ENCODE peak calls at places on chromosome 17, in nine cellular contexts. One of them, this sample, is unnamed.

GRCh38 chr17:48907713-48908046 is 527 bp upstream of the UBE2Z start:
- DNase-seq in stomach: no peak
- DNase-seq in transverse colon: no peak
- DNase-seq in GM12878: no peak
- DNase-seq in SK-N-MC: no peak
- DNase-seq in Panc1: no peak
- DNase-seq in K562: no peak
- DNase-seq in GM23338: peak; percentile 68
- DNase-seq in esophagus muscularis mucosa: no peak
- DNase-seq in this sample: no peak

GRCh38 chr17:17028878-17029535 is 13.2 kb upstream of the MPRIP start:
- DNase-seq in stomach: no peak
- DNase-seq in transverse colon: no peak
- DNase-seq in GM12878: no peak
- DNase-seq in SK-N-MC: no peak
- DNase-seq in Panc1: no peak
- DNase-seq in K562: no peak
- DNase-seq in GM23338: peak; percentile 69
- DNase-seq in esophagus muscularis mucosa: no peak
- DNase-seq in this sample: no peak

GRCh38 chr17:57957886-57958285 is 2.7 kb upstream of the CUEDC1 start:
- DNase-seq in stomach: no peak
- DNase-seq in transverse colon: no peak
- DNase-seq in GM12878: no peak
- DNase-seq in SK-N-MC: no peak
- DNase-seq in Panc1: no peak
- DNase-seq in K562: no peak
- DNase-seq in GM23338: no peak
- DNase-seq in esophagus muscularis mucosa: peak; percentile 60
- DNase-seq in this sample: no peak

GRCh38 chr17:13597723-13598347 is 3.9 kb downstream of the HS3ST3A1 start:
- DNase-seq in stomach: no peak
- DNase-seq in transverse colon: peak; percentile 14
- DNase-seq in GM12878: no peak
- DNase-seq in SK-N-MC: no peak
- DNase-seq in Panc1: peak; percentile 28
- DNase-seq in K562: peak; percentile 25
- DNase-seq in GM23338: peak; percentile 46
- DNase-seq in esophagus muscularis mucosa: no peak
- DNase-seq in this sample: peak; percentile 27

GRCh38 chr17:17156511-17156910 is 49.6 kb downstream of the PLD6 start:
- DNase-seq in stomach: no peak
- DNase-seq in transverse colon: no peak
- DNase-seq in GM12878: no peak
- DNase-seq in SK-N-MC: no peak
- DNase-seq in Panc1: no peak
- DNase-seq in K562: no peak
- DNase-seq in GM23338: no peak
- DNase-seq in esophagus muscularis mucosa: no peak
- DNase-seq in this sample: no peak

GRCh38 chr17:29016635-29017034 is 10.8 kb upstream of the SEZ6 start:
- DNase-seq in stomach: no peak
- DNase-seq in transverse colon: no peak
- DNase-seq in GM12878: no peak
- DNase-seq in SK-N-MC: no peak
- DNase-seq in Panc1: no peak
- DNase-seq in K562: no peak
- DNase-seq in GM23338: no peak
- DNase-seq in esophagus muscularis mucosa: no peak
- DNase-seq in this sample: no peak

GRCh38 chr17:72205357-72205756 is 84.5 kb downstream of the SOX9 start:
- DNase-seq in stomach: no peak
- DNase-seq in transverse colon: no peak
- DNase-seq in GM12878: no peak
- DNase-seq in SK-N-MC: no peak
- DNase-seq in Panc1: no peak
- DNase-seq in K562: no peak
- DNase-seq in GM23338: no peak
- DNase-seq in esophagus muscularis mucosa: no peak
- DNase-seq in this sample: no peak

GRCh38 chr17:74217036-74217725 is 3.8 kb downstream of the TTYH2 start:
- DNase-seq in stomach: no peak
- DNase-seq in transverse colon: no peak
- DNase-seq in GM12878: no peak
- DNase-seq in SK-N-MC: no peak
- DNase-seq in Panc1: no peak
- DNase-seq in K562: no peak
- DNase-seq in GM23338: no peak
- DNase-seq in esophagus muscularis mucosa: no peak
- DNase-seq in this sample: no peak

GRCh38 chr17:44968225-44969143 is at the start of gene C1QL1:
- DNase-seq in stomach: peak; percentile 92
- DNase-seq in transverse colon: peak; percentile 92
- DNase-seq in GM12878: no peak
- DNase-seq in SK-N-MC: no peak
- DNase-seq in Panc1: no peak
- DNase-seq in K562: peak; percentile 99
- DNase-seq in GM23338: peak; percentile 96
- DNase-seq in esophagus muscularis mucosa: peak; percentile 94
- DNase-seq in this sample: peak; percentile 89

GRCh38 chr17:50274142-50274944 is at the start of gene TMEM92:
- DNase-seq in stomach: peak; percentile 89
- DNase-seq in transverse colon: peak; percentile 81
- DNase-seq in GM12878: no peak
- DNase-seq in SK-N-MC: no peak
- DNase-seq in Panc1: no peak
- DNase-seq in K562: peak; percentile 77
- DNase-seq in GM23338: peak; percentile 96
- DNase-seq in esophagus muscularis mucosa: no peak
- DNase-seq in this sample: no peak

GRCh38 chr17:1787301-1787902 is 25.5 kb downstream of the SERPINF1 start:
- DNase-seq in stomach: peak; percentile 43
- DNase-seq in transverse colon: peak; percentile 78
- DNase-seq in GM12878: no peak
- DNase-seq in SK-N-MC: no peak
- DNase-seq in Panc1: peak; percentile 77
- DNase-seq in K562: no peak
- DNase-seq in GM23338: no peak
- DNase-seq in esophagus muscularis mucosa: no peak
- DNase-seq in this sample: peak; percentile 88

GRCh38 chr17:35645923-35646322 is 58.8 kb downstream of the AP2B1 start:
- DNase-seq in stomach: no peak
- DNase-seq in transverse colon: no peak
- DNase-seq in GM12878: no peak
- DNase-seq in SK-N-MC: no peak
- DNase-seq in Panc1: no peak
- DNase-seq in K562: no peak
- DNase-seq in GM23338: no peak
- DNase-seq in esophagus muscularis mucosa: no peak
- DNase-seq in this sample: no peak

GRCh38 chr17:36089888-36090836 is at the start of gene CCL3:
- DNase-seq in stomach: no peak
- DNase-seq in transverse colon: peak; percentile 26
- DNase-seq in GM12878: peak; percentile 99
- DNase-seq in SK-N-MC: no peak
- DNase-seq in Panc1: no peak
- DNase-seq in K562: no peak
- DNase-seq in GM23338: no peak
- DNase-seq in esophagus muscularis mucosa: no peak
- DNase-seq in this sample: no peak

GRCh38 chr17:6303664-6304063 is 131.3 kb downstream of the AIPL1 start:
- DNase-seq in stomach: no peak
- DNase-seq in transverse colon: no peak
- DNase-seq in GM12878: no peak
- DNase-seq in SK-N-MC: no peak
- DNase-seq in Panc1: no peak
- DNase-seq in K562: peak; percentile 17
- DNase-seq in GM23338: peak; percentile 77
- DNase-seq in esophagus muscularis mucosa: no peak
- DNase-seq in this sample: peak; percentile 53

GRCh38 chr17:2084129-2084765 is 29.3 kb downstream of the HIC1 start:
- DNase-seq in stomach: no peak
- DNase-seq in transverse colon: peak; percentile 77
- DNase-seq in GM12878: no peak
- DNase-seq in SK-N-MC: no peak
- DNase-seq in Panc1: no peak
- DNase-seq in K562: peak; percentile 44
- DNase-seq in GM23338: no peak
- DNase-seq in esophagus muscularis mucosa: no peak
- DNase-seq in this sample: peak; percentile 60

GRCh38 chr17:35981246-35981645 is at the start of gene CCL16:
- DNase-seq in stomach: no peak
- DNase-seq in transverse colon: no peak
- DNase-seq in GM12878: no peak
- DNase-seq in SK-N-MC: no peak
- DNase-seq in Panc1: no peak
- DNase-seq in K562: no peak
- DNase-seq in GM23338: no peak
- DNase-seq in esophagus muscularis mucosa: no peak
- DNase-seq in this sample: no peak

GRCh38 chr17:77489239-77489897 is 348.6 kb downstream of the SEC14L1 start:
- DNase-seq in stomach: no peak
- DNase-seq in transverse colon: no peak
- DNase-seq in GM12878: no peak
- DNase-seq in SK-N-MC: no peak
- DNase-seq in Panc1: no peak
- DNase-seq in K562: no peak
- DNase-seq in GM23338: no peak
- DNase-seq in esophagus muscularis mucosa: no peak
- DNase-seq in this sample: no peak

DNA sequence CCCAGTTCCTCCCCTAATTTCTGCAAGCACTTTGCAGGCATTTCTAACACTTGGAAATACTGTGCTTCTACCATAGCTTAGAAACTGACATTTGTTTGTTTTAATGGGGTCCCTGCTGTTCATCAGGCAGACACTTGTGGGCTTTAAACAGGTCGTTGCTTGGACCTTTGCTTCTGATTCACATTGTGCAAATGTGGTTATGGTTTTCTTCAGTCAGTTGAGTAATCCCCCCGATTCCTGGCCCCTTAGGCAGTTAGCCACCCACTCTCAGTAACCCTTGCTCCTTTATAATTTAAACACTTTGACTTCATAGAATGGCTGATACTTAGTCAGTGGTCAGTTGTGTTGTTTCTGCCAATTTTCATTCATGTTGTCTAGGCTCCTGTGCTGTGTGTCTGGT is 39.4 kb downstream of the SLC47A1 start:
- DNase-seq in stomach: no peak
- DNase-seq in transverse colon: no peak
- DNase-seq in GM12878: no peak
- DNase-seq in SK-N-MC: no peak
- DNase-seq in Panc1: no peak
- DNase-seq in K562: no peak
- DNase-seq in GM23338: no peak
- DNase-seq in esophagus muscularis mucosa: no peak
- DNase-seq in this sample: no peak
- TF ChIP-seq POLR2AphosphoS5 in stomach: no peak
- TF ChIP-seq POLR2AphosphoS5 in transverse colon: no peak
- TF ChIP-seq POLR2AphosphoS5 in GM12878: no peak
- TF ChIP-seq POLR2AphosphoS5 in SK-N-MC: no peak
- TF ChIP-seq POLR2AphosphoS5 in Panc1: no peak
- TF ChIP-seq POLR2AphosphoS5 in K562: no peak
- TF ChIP-seq POLR2AphosphoS5 in GM23338: no peak
- TF ChIP-seq POLR2AphosphoS5 in esophagus muscularis mucosa: no peak
- TF ChIP-seq POLR2AphosphoS5 in this sample: no peak

DNA sequence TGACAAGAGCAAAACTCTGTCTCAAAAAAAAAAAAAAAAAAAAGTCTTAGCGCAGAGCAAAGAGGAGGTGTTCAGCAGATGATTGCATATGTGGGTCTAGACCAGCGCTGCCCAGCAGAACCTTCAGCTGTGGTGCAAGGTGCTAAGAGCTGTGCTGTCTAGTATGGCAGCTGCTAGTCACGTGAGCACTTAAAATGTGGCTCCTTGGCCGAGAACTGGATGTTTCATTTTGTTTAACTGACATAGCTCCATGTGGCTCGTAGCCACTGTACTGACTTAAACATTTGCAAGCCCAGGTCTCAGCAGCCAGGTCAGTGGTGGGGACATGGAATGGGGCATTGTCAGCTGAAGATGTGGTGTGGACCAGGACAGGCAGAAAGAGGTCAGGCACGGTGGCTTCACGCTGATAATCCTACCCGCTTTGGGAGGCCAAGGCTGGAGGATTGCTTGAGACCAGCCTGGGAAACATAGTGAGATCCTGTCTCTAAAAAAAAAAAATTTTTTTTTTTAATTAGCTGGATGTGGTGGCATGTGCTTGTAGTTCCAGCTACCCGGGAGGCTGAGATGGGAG is 9.2 kb downstream of the C1QTNF1 start:
- DNase-seq in stomach: no peak
- DNase-seq in transverse colon: no peak
- DNase-seq in GM12878: no peak
- DNase-seq in SK-N-MC: no peak
- DNase-seq in Panc1: no peak
- DNase-seq in K562: no peak
- DNase-seq in GM23338: no peak
- DNase-seq in esophagus muscularis mucosa: no peak
- DNase-seq in this sample: no peak
- TF ChIP-seq POLR2AphosphoS5 in stomach: no peak
- TF ChIP-seq POLR2AphosphoS5 in transverse colon: no peak
- TF ChIP-seq POLR2AphosphoS5 in GM12878: no peak
- TF ChIP-seq POLR2AphosphoS5 in SK-N-MC: no peak
- TF ChIP-seq POLR2AphosphoS5 in Panc1: no peak
- TF ChIP-seq POLR2AphosphoS5 in K562: no peak
- TF ChIP-seq POLR2AphosphoS5 in GM23338: no peak
- TF ChIP-seq POLR2AphosphoS5 in esophagus muscularis mucosa: no peak
- TF ChIP-seq POLR2AphosphoS5 in this sample: no peak

DNA sequence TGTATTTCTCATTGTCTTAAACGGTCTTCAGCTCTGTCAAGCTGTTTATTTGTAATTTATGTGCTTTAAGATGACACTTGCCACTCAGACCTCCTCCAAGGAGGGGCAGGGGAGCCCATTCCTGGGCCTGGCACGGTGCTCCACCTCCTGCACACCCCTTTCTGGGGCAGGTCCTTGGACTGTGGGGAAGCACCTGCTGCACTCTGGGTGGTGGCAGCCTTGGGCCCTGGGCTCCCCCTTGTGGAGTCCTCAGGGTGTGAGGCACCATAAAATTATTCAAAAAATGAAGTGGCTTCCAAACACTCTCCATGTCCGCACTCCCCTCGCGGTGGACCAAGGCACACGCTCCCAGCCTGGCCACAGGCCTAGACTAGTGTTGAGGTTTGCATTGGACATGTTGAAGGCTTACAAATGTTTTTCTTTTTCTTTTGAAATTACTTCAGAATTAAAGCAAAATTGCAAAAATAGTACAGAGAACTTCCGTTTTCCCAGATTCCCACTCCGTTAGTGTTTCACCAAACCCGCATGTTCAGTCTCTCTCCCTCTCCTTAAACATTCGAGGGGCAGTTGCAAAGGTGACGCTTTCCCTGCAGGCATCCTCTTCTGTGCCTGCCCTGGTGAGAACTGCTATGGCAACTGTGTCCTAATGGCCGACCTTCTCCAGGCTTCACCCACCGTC is 32.4 kb downstream of the FOXK2 start:
- DNase-seq in stomach: peak; percentile 81
- DNase-seq in transverse colon: peak; percentile 82
- DNase-seq in GM12878: no peak
- DNase-seq in SK-N-MC: no peak
- DNase-seq in Panc1: no peak
- DNase-seq in K562: peak; percentile 84
- DNase-seq in GM23338: peak; percentile 53
- DNase-seq in esophagus muscularis mucosa: peak; percentile 95
- DNase-seq in this sample: peak; percentile 81
- TF ChIP-seq POLR2AphosphoS5 in stomach: peak; percentile 21
- TF ChIP-seq POLR2AphosphoS5 in transverse colon: peak; percentile 57
- TF ChIP-seq POLR2AphosphoS5 in GM12878: no peak
- TF ChIP-seq POLR2AphosphoS5 in SK-N-MC: no peak
- TF ChIP-seq POLR2AphosphoS5 in Panc1: no peak
- TF ChIP-seq POLR2AphosphoS5 in K562: no peak
- TF ChIP-seq POLR2AphosphoS5 in GM23338: no peak
- TF ChIP-seq POLR2AphosphoS5 in esophagus muscularis mucosa: peak; percentile 65
- TF ChIP-seq POLR2AphosphoS5 in this sample: peak; percentile 27

GRCh38 chr17:40647549-40648325 is at the start of gene SMARCE1:
- DNase-seq in stomach: peak; percentile 65
- DNase-seq in transverse colon: peak; percentile 77
- DNase-seq in GM12878: no peak
- DNase-seq in SK-N-MC: peak; percentile 30
- DNase-seq in Panc1: no peak
- DNase-seq in K562: peak; percentile 74
- DNase-seq in GM23338: peak; percentile 76
- DNase-seq in esophagus muscularis mucosa: peak; percentile 95
- DNase-seq in this sample: peak; percentile 83
- TF ChIP-seq POLR2AphosphoS5 in stomach: no peak
- TF ChIP-seq POLR2AphosphoS5 in transverse colon: peak; percentile 57
- TF ChIP-seq POLR2AphosphoS5 in GM12878: peak; percentile 77
- TF ChIP-seq POLR2AphosphoS5 in SK-N-MC: peak; percentile 81
- TF ChIP-seq POLR2AphosphoS5 in Panc1: peak; percentile 19
- TF ChIP-seq POLR2AphosphoS5 in K562: peak; percentile 72
- TF ChIP-seq POLR2AphosphoS5 in GM23338: no peak
- TF ChIP-seq POLR2AphosphoS5 in esophagus muscularis mucosa: peak; percentile 46
- TF ChIP-seq POLR2AphosphoS5 in this sample: no peak